ENCODE peak calls at places on chromosomes 6 and 20, in six cellular contexts. S, N, V, Z, P and G are unnamed samples. For H3K4me1, the result is how much of the 10 kb centered on the place peaks cover.

GRCh38 chr6:160737934-160738333 is 35.9 kb downstream of the PLG start:
- DNase-seq in S (no peak), N (no peak), V (no peak), Z (no peak), P (no peak), G (no peak)

GRCh38 chr6:163394659-163395058 is 19.9 kb upstream of the QKI start:
- DNase-seq in S (no peak), N (no peak), V (no peak), Z (no peak), P (no peak), G (no peak)

GRCh38 chr6:30100585-30101422 is 12.1 kb downstream of the TRIM31 start:
- DNase-seq in S (peak), N (no peak), V (peak), Z (peak), P (no peak), G (no peak)

GRCh38 chr6:170056329-170056728 is 234.5 kb downstream of the DLL1 start:
- DNase-seq in S (no peak), N (no peak), V (no peak), Z (peak), P (no peak), G (no peak)

GRCh38 chr20:22437354-22437753 is 147.0 kb downstream of the FOXA2 start:
- DNase-seq in S (no peak), N (no peak), V (no peak), Z (no peak), P (no peak), G (no peak)

GRCh38 chr6:138622967-138623366 is 123.7 kb upstream of the NHSL1 start:
- DNase-seq in S (no peak), N (no peak), V (no peak), Z (no peak), P (no peak), G (no peak)

GRCh38 chr6:7432391-7433207 is 43.0 kb downstream of the RIOK1 start:
- DNase-seq in S (no peak), N (no peak), V (no peak), Z (no peak), P (no peak), G (no peak)

GRCh38 chr6:39256294-39256693 is 27.0 kb upstream of the KCNK5 start:
- DNase-seq in S (no peak), N (no peak), V (no peak), Z (no peak), P (no peak), G (no peak)

GRCh38 chr6:37850728-37851285 is 31.3 kb downstream of the ZFAND3 start:
- DNase-seq in S (no peak), N (no peak), V (no peak), Z (no peak), P (no peak), G (no peak)

GRCh38 chr6:41689171-41690008 is 46.0 kb downstream of the TFEB start:
- DNase-seq in S (peak), N (no peak), V (peak), Z (no peak), P (no peak), G (no peak)

GRCh38 chr20:21702553-21703467 is 2.7 kb upstream of the PAX1 start:
- DNase-seq in S (peak), N (no peak), V (no peak), Z (peak), P (peak), G (no peak)

GRCh38 chr20:11394145-11394833 is 523.4 kb upstream of the BTBD3 start:
- DNase-seq in S (no peak), N (no peak), V (no peak), Z (no peak), P (no peak), G (no peak)

DNA sequence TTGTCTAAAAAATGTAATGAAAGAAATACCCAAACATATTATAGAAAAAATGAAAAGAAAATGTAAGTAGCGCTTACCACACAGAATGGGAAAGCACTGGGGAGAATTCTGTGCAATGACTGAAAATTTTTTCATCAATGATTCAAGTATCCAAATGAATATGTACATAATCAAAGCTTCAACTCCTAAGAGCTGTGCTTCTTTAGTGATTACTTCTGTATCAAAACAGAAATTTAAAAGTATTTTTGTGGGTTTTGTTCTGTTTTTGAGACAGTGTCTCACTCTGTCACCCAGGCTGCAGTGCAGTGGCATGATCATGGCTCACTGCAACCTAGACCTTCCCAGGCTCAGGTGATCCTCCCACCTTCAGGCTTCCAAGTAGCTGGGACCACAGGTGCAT is 13.7 kb downstream of the LMBRD1 start:
- DNase-seq in S (no peak), N (no peak), V (no peak), Z (no peak), P (no peak), G (no peak)
- H3K4me1 ChIP-seq in S (under half), N (under half), V (under half), Z (under half), P (under half), G (under half)

GRCh38 chr20:18466894-18467678 is at the start of the genes DZANK1 and POLR3F:
- DNase-seq in S (peak), N (no peak), V (peak), Z (peak), P (peak), G (peak)
- TF ChIP-seq POLR2A in S (peak), N (no peak), V (no peak), Z (peak), P (peak), G (peak)

DNA sequence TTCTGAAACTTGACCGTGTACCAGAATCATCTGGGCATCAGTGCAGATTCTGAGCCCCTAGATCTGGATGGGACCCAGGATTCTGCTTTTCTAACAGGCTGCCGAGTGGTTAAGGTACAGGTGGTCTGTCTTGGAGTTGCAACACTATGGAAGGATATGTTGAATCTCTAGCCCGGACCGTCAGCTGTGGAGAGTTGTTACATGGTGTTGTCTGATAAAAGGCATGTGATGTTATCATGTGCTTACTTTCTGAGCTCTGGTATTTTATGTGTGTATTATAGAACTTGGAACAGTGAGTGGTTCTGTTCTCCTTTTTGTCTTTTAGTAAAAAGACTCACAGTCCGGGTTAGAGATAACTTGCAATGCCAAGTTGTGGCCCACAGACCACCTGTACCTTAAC is 123.0 kb downstream of the JARID2 start:
- DNase-seq in S (no peak), N (no peak), V (no peak), Z (no peak), P (no peak), G (no peak)
- H3K4me1 ChIP-seq in S (under half), N (half or more), V (half or more), Z (under half), P (under half), G (half or more)

DNA sequence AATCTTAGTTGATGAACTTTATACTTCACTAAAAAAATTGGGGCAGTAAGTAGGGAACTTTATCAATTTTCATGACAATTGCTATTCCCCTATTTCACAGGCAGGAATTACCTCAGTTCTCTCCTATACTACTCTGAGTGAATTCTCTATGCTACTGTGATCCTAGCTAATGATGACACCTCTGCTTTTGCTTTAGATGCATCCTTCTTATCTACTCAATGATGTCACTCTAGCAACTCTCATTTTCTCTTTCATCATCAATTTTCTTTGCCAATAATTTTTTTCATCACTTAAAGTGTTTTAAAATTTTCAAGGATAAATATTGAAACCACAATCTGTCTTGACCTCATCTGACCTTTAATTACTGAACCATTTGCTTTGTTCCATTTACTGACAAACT is 8.1 kb downstream of the DEFB114 start:
- DNase-seq in S (no peak), N (no peak), V (no peak), Z (no peak), P (no peak), G (no peak)
- TF ChIP-seq POLR2A in S (no peak), N (no peak), V (no peak), Z (no peak), P (no peak), G (no peak)

GRCh38 chr20:2137552-2138201 is 36.0 kb downstream of the STK35 start:
- DNase-seq in S (no peak), N (no peak), V (no peak), Z (no peak), P (no peak), G (no peak)

GRCh38 chr20:2135018-2135417 is 33.4 kb downstream of the STK35 start:
- DNase-seq in S (no peak), N (no peak), V (no peak), Z (no peak), P (no peak), G (no peak)

GRCh38 chr20:2139250-2139649 is 37.6 kb downstream of the STK35 start:
- DNase-seq in S (no peak), N (no peak), V (no peak), Z (no peak), P (no peak), G (no peak)

GRCh38 chr20:2133318-2134183 is 31.9 kb downstream of the STK35 start:
- DNase-seq in S (no peak), N (no peak), V (no peak), Z (no peak), P (peak), G (peak)

DNA sequence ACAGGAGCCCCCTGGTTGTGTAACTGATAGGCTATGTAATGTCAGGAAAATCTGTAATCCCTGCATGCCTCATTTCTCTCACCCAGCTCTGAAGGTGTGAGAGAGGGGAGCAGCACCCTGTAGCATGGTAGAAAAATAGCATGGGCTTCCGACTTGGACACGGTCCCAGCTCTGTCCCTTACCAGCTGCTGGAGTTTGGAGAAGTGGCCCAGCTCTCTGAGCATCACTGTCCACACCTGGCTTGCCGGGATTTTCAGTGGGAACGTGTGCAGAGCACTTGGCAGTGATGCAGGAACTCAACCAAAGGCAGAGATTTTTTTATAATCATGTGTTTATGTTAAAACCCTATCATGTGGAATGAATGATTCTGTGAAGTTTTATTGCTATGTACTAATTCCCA is 34.6 kb downstream of the STK35 start:
- DNase-seq in S (no peak), N (no peak), V (no peak), Z (no peak), P (no peak), G (no peak)
- H3K4me1 ChIP-seq in S (under half), N (half or more), V (half or more), Z (under half), P (under half), G (under half)